ENCODE peak calls at places on chromosomes 1 and 21, in six cellular contexts. One of them, this sample, is unnamed.

GRCh38 chr1:16112558-16113555 is 39.4 kb upstream of the FAM131C start:
- DNase-seq in germinal center: no peak
- DNase-seq in KBM-7: no peak
- DNase-seq in SK-MEL-5: no peak
- DNase-seq in stimulated activated CD8-positive, alpha-beta memory T cell treated with anti-CD3 and anti-CD28 coated beads, Interleukin-12 subunit alpha, Interleukin-12 subunit beta, amount 100 ng/mL, for 1 hour: no peak
- DNase-seq in left cardiac atrium: no peak
- DNase-seq in this sample: no peak

GRCh38 chr21:46142581-46143473 is 12.6 kb downstream of the FTCD start:
- DNase-seq in germinal center: no peak
- DNase-seq in KBM-7: no peak
- DNase-seq in SK-MEL-5: no peak
- DNase-seq in stimulated activated CD8-positive, alpha-beta memory T cell treated with anti-CD3 and anti-CD28 coated beads, Interleukin-12 subunit alpha, Interleukin-12 subunit beta, amount 100 ng/mL, for 1 hour: no peak
- DNase-seq in left cardiac atrium: peak
- DNase-seq in this sample: no peak

GRCh38 chr1:62336638-62337534 is 17.7 kb upstream of the KANK4 start:
- DNase-seq in germinal center: no peak
- DNase-seq in KBM-7: no peak
- DNase-seq in SK-MEL-5: no peak
- DNase-seq in stimulated activated CD8-positive, alpha-beta memory T cell treated with anti-CD3 and anti-CD28 coated beads, Interleukin-12 subunit alpha, Interleukin-12 subunit beta, amount 100 ng/mL, for 1 hour: no peak
- DNase-seq in left cardiac atrium: no peak
- DNase-seq in this sample: no peak

GRCh38 chr1:212286437-212287131 is 1.4 kb downstream of the PPP2R5A start:
- DNase-seq in germinal center: peak
- DNase-seq in KBM-7: peak
- DNase-seq in SK-MEL-5: peak
- DNase-seq in stimulated activated CD8-positive, alpha-beta memory T cell treated with anti-CD3 and anti-CD28 coated beads, Interleukin-12 subunit alpha, Interleukin-12 subunit beta, amount 100 ng/mL, for 1 hour: no peak
- DNase-seq in left cardiac atrium: no peak
- DNase-seq in this sample: no peak

GRCh38 chr1:206676499-206676898 is 8.2 kb upstream of the MAPKAPK2 start:
- DNase-seq in germinal center: no peak
- DNase-seq in KBM-7: no peak
- DNase-seq in SK-MEL-5: no peak
- DNase-seq in stimulated activated CD8-positive, alpha-beta memory T cell treated with anti-CD3 and anti-CD28 coated beads, Interleukin-12 subunit alpha, Interleukin-12 subunit beta, amount 100 ng/mL, for 1 hour: no peak
- DNase-seq in left cardiac atrium: no peak
- DNase-seq in this sample: no peak

GRCh38 chr1:19861034-19861433 is 21.2 kb upstream of the OTUD3 start:
- DNase-seq in germinal center: no peak
- DNase-seq in KBM-7: no peak
- DNase-seq in SK-MEL-5: no peak
- DNase-seq in stimulated activated CD8-positive, alpha-beta memory T cell treated with anti-CD3 and anti-CD28 coated beads, Interleukin-12 subunit alpha, Interleukin-12 subunit beta, amount 100 ng/mL, for 1 hour: no peak
- DNase-seq in left cardiac atrium: no peak
- DNase-seq in this sample: no peak

GRCh38 chr21:44593598-44594405 is 1.5 kb upstream of the KRTAP10-6 start:
- DNase-seq in germinal center: no peak
- DNase-seq in KBM-7: peak
- DNase-seq in SK-MEL-5: no peak
- DNase-seq in stimulated activated CD8-positive, alpha-beta memory T cell treated with anti-CD3 and anti-CD28 coated beads, Interleukin-12 subunit alpha, Interleukin-12 subunit beta, amount 100 ng/mL, for 1 hour: no peak
- DNase-seq in left cardiac atrium: no peak
- DNase-seq in this sample: no peak

GRCh38 chr21:44579056-44579832 is 1.2 kb downstream of the KRTAP10-5 start:
- DNase-seq in germinal center: no peak
- DNase-seq in KBM-7: no peak
- DNase-seq in SK-MEL-5: no peak
- DNase-seq in stimulated activated CD8-positive, alpha-beta memory T cell treated with anti-CD3 and anti-CD28 coated beads, Interleukin-12 subunit alpha, Interleukin-12 subunit beta, amount 100 ng/mL, for 1 hour: no peak
- DNase-seq in left cardiac atrium: no peak
- DNase-seq in this sample: no peak

GRCh38 chr1:14055442-14056225 is 355.6 kb downstream of the PRDM2 start:
- DNase-seq in germinal center: no peak
- DNase-seq in KBM-7: no peak
- DNase-seq in SK-MEL-5: no peak
- DNase-seq in stimulated activated CD8-positive, alpha-beta memory T cell treated with anti-CD3 and anti-CD28 coated beads, Interleukin-12 subunit alpha, Interleukin-12 subunit beta, amount 100 ng/mL, for 1 hour: no peak
- DNase-seq in left cardiac atrium: no peak
- DNase-seq in this sample: no peak

GRCh38 chr1:193626695-193627094 is 440.3 kb upstream of the B3GALT2 start:
- DNase-seq in germinal center: no peak
- DNase-seq in KBM-7: no peak
- DNase-seq in SK-MEL-5: no peak
- DNase-seq in stimulated activated CD8-positive, alpha-beta memory T cell treated with anti-CD3 and anti-CD28 coated beads, Interleukin-12 subunit alpha, Interleukin-12 subunit beta, amount 100 ng/mL, for 1 hour: no peak
- DNase-seq in left cardiac atrium: no peak
- DNase-seq in this sample: no peak

GRCh38 chr1:12184008-12184681 is 17.4 kb downstream of the TNFRSF1B start:
- DNase-seq in germinal center: no peak
- DNase-seq in KBM-7: peak
- DNase-seq in SK-MEL-5: no peak
- DNase-seq in stimulated activated CD8-positive, alpha-beta memory T cell treated with anti-CD3 and anti-CD28 coated beads, Interleukin-12 subunit alpha, Interleukin-12 subunit beta, amount 100 ng/mL, for 1 hour: no peak
- DNase-seq in left cardiac atrium: peak
- DNase-seq in this sample: peak

GRCh38 chr1:245337829-245338484 is 183.2 kb downstream of the KIF26B start:
- DNase-seq in germinal center: no peak
- DNase-seq in KBM-7: peak
- DNase-seq in SK-MEL-5: no peak
- DNase-seq in stimulated activated CD8-positive, alpha-beta memory T cell treated with anti-CD3 and anti-CD28 coated beads, Interleukin-12 subunit alpha, Interleukin-12 subunit beta, amount 100 ng/mL, for 1 hour: no peak
- DNase-seq in left cardiac atrium: no peak
- DNase-seq in this sample: no peak

GRCh38 chr1:201074018-201074417 is 38.2 kb downstream of the CACNA1S start:
- DNase-seq in germinal center: no peak
- DNase-seq in KBM-7: no peak
- DNase-seq in SK-MEL-5: no peak
- DNase-seq in stimulated activated CD8-positive, alpha-beta memory T cell treated with anti-CD3 and anti-CD28 coated beads, Interleukin-12 subunit alpha, Interleukin-12 subunit beta, amount 100 ng/mL, for 1 hour: no peak
- DNase-seq in left cardiac atrium: no peak
- DNase-seq in this sample: no peak

GRCh38 chr21:32592929-32593502 is 7.7 kb upstream of the TCP10L start:
- DNase-seq in germinal center: no peak
- DNase-seq in KBM-7: no peak
- DNase-seq in SK-MEL-5: no peak
- DNase-seq in stimulated activated CD8-positive, alpha-beta memory T cell treated with anti-CD3 and anti-CD28 coated beads, Interleukin-12 subunit alpha, Interleukin-12 subunit beta, amount 100 ng/mL, for 1 hour: no peak
- DNase-seq in left cardiac atrium: no peak
- DNase-seq in this sample: no peak

GRCh38 chr1:12230549-12231275 is 882 bp downstream of the VPS13D start:
- DNase-seq in germinal center: peak
- DNase-seq in KBM-7: no peak
- DNase-seq in SK-MEL-5: peak
- DNase-seq in stimulated activated CD8-positive, alpha-beta memory T cell treated with anti-CD3 and anti-CD28 coated beads, Interleukin-12 subunit alpha, Interleukin-12 subunit beta, amount 100 ng/mL, for 1 hour: no peak
- DNase-seq in left cardiac atrium: peak
- DNase-seq in this sample: no peak

GRCh38 chr1:46132529-46133180 is at the start of gene PIK3R3:
- DNase-seq in germinal center: peak
- DNase-seq in KBM-7: peak
- DNase-seq in SK-MEL-5: peak
- DNase-seq in stimulated activated CD8-positive, alpha-beta memory T cell treated with anti-CD3 and anti-CD28 coated beads, Interleukin-12 subunit alpha, Interleukin-12 subunit beta, amount 100 ng/mL, for 1 hour: peak
- DNase-seq in left cardiac atrium: peak
- DNase-seq in this sample: peak

GRCh38 chr1:30512922-30513265 is 210.5 kb downstream of the MATN1 start:
- DNase-seq in germinal center: no peak
- DNase-seq in KBM-7: no peak
- DNase-seq in SK-MEL-5: no peak
- DNase-seq in stimulated activated CD8-positive, alpha-beta memory T cell treated with anti-CD3 and anti-CD28 coated beads, Interleukin-12 subunit alpha, Interleukin-12 subunit beta, amount 100 ng/mL, for 1 hour: no peak
- DNase-seq in left cardiac atrium: no peak
- DNase-seq in this sample: no peak

GRCh38 chr1:85379203-85380136 is 85.5 kb downstream of the DDAH1 start:
- DNase-seq in germinal center: no peak
- DNase-seq in KBM-7: no peak
- DNase-seq in SK-MEL-5: no peak
- DNase-seq in stimulated activated CD8-positive, alpha-beta memory T cell treated with anti-CD3 and anti-CD28 coated beads, Interleukin-12 subunit alpha, Interleukin-12 subunit beta, amount 100 ng/mL, for 1 hour: no peak
- DNase-seq in left cardiac atrium: no peak
- DNase-seq in this sample: no peak

GRCh38 chr1:110829955-110830553 is 42.9 kb upstream of the CD53 start:
- DNase-seq in germinal center: peak
- DNase-seq in KBM-7: peak
- DNase-seq in SK-MEL-5: peak
- DNase-seq in stimulated activated CD8-positive, alpha-beta memory T cell treated with anti-CD3 and anti-CD28 coated beads, Interleukin-12 subunit alpha, Interleukin-12 subunit beta, amount 100 ng/mL, for 1 hour: peak
- DNase-seq in left cardiac atrium: no peak
- DNase-seq in this sample: no peak

GRCh38 chr1:36349241-36349671 is 25.8 kb upstream of the EVA1B start:
- DNase-seq in germinal center: no peak
- DNase-seq in KBM-7: no peak
- DNase-seq in SK-MEL-5: no peak
- DNase-seq in stimulated activated CD8-positive, alpha-beta memory T cell treated with anti-CD3 and anti-CD28 coated beads, Interleukin-12 subunit alpha, Interleukin-12 subunit beta, amount 100 ng/mL, for 1 hour: no peak
- DNase-seq in left cardiac atrium: no peak
- DNase-seq in this sample: no peak

GRCh38 chr1:234486858-234487830 is 8.2 kb upstream of the TARBP1 start:
- DNase-seq in germinal center: peak
- DNase-seq in KBM-7: peak
- DNase-seq in SK-MEL-5: peak
- DNase-seq in stimulated activated CD8-positive, alpha-beta memory T cell treated with anti-CD3 and anti-CD28 coated beads, Interleukin-12 subunit alpha, Interleukin-12 subunit beta, amount 100 ng/mL, for 1 hour: no peak
- DNase-seq in left cardiac atrium: no peak
- DNase-seq in this sample: peak

GRCh38 chr1:184492543-184492942 is 105.7 kb downstream of the C1orf21 start:
- DNase-seq in germinal center: no peak
- DNase-seq in KBM-7: no peak
- DNase-seq in SK-MEL-5: no peak
- DNase-seq in stimulated activated CD8-positive, alpha-beta memory T cell treated with anti-CD3 and anti-CD28 coated beads, Interleukin-12 subunit alpha, Interleukin-12 subunit beta, amount 100 ng/mL, for 1 hour: no peak
- DNase-seq in left cardiac atrium: no peak
- DNase-seq in this sample: no peak